ENCODE peak calls at places on chromosomes 5 and 9, in five cellular contexts. L is cardiac fibroblast, F is ovary, V is fibroblast of the aortic adventitia, W is kidney glomerular epithelial cell. C is an unnamed sample.

GRCh38 chr5:82396871-82397514 is 118.8 kb upstream of the RPS23 start:
- DNase-seq in L (peak), F (peak), V (peak), W (peak), C (peak)

GRCh38 chr9:72509053-72509452 is 12.4 kb upstream of the TMC1 start:
- DNase-seq in L (peak), F (no peak), V (peak), W (peak), C (peak)

GRCh38 chr5:171588790-171589189 is 169.3 kb downstream of the FGF18 start:
- DNase-seq in L (no peak), F (no peak), V (no peak), W (no peak), C (no peak)

GRCh38 chr5:97181856-97182545 is 1.0 kb downstream of the RIOK2 start:
- DNase-seq in L (peak), F (no peak), V (peak), W (no peak), C (no peak)

GRCh38 chr9:76904661-76905457 is 1.1 kb downstream of the PRUNE2 start:
- DNase-seq in L (no peak), F (no peak), V (no peak), W (no peak), C (peak)

GRCh38 chr5:81779125-81779934 is 28.4 kb upstream of the SSBP2 start:
- DNase-seq in L (peak), F (peak), V (peak), W (peak), C (peak)

GRCh38 chr9:136339173-136339957 is 12.0 kb downstream of the GPSM1 start:
- DNase-seq in L (peak), F (no peak), V (peak), W (no peak), C (peak)

GRCh38 chr9:119898316-119898715 is 529.1 kb upstream of the BRINP1 start:
- DNase-seq in L (no peak), F (no peak), V (no peak), W (no peak), C (no peak)

GRCh38 chr9:137516144-137516917 is 33.9 kb downstream of the PNPLA7 start:
- DNase-seq in L (no peak), F (no peak), V (no peak), W (no peak), C (no peak)

GRCh38 chr5:1208221-1208742 is 6.9 kb downstream of the SLC6A19 start:
- DNase-seq in L (no peak), F (no peak), V (no peak), W (no peak), C (no peak)

GRCh38 chr5:123717139-123717538 is 205.2 kb downstream of the CSNK1G3 start:
- DNase-seq in L (peak), F (no peak), V (peak), W (no peak), C (peak)

GRCh38 chr5:22560115-22560514 is 293.0 kb downstream of the CDH12 start:
- DNase-seq in L (peak), F (no peak), V (peak), W (no peak), C (peak)

GRCh38 chr5:138035605-138036537 is 3.0 kb upstream of the FAM13B start:
- DNase-seq in L (peak), F (peak), V (peak), W (peak), C (peak)

GRCh38 chr9:78811562-78812276 is 514.8 kb downstream of the PSAT1 start:
- DNase-seq in L (peak), F (no peak), V (no peak), W (no peak), C (peak)

GRCh38 chr5:111855356-111855755 is 98.4 kb upstream of the NREP start:
- DNase-seq in L (no peak), F (no peak), V (no peak), W (no peak), C (no peak)

GRCh38 chr5:123708074-123708806 is 196.3 kb downstream of the CSNK1G3 start:
- DNase-seq in L (peak), F (no peak), V (peak), W (peak), C (peak)

GRCh38 chr5:127419858-127420257 is 97.6 kb upstream of the PRRC1 start:
- DNase-seq in L (no peak), F (no peak), V (no peak), W (no peak), C (no peak)

GRCh38 chr5:59766394-59766793 is 127.1 kb downstream of the PDE4D start:
- DNase-seq in L (no peak), F (no peak), V (no peak), W (no peak), C (no peak)

GRCh38 chr9:37920471-37921167 is 16.7 kb upstream of the SLC25A51 start:
- DNase-seq in L (no peak), F (no peak), V (no peak), W (no peak), C (no peak)

GRCh38 chr9:109317311-109317978 is 3.4 kb downstream of the EPB41L4B start:
- DNase-seq in L (no peak), F (no peak), V (no peak), W (no peak), C (no peak)

GRCh38 chr9:127694890-127695735 is 11.7 kb upstream of the CFAP157 start:
- DNase-seq in L (peak), F (no peak), V (peak), W (no peak), C (peak)

GRCh38 chr9:131676431-131676972 is 63.4 kb downstream of the RAPGEF1 start:
- DNase-seq in L (no peak), F (no peak), V (no peak), W (no peak), C (peak)

GRCh38 chr9:13728917-13729811 is 449.7 kb upstream of the MPDZ start:
- DNase-seq in L (peak), F (no peak), V (peak), W (no peak), C (no peak)

GRCh38 chr5:10635257-10635860 is 71.5 kb downstream of the ANKRD33B start:
- DNase-seq in L (peak), F (no peak), V (peak), W (peak), C (peak)

GRCh38 chr5:173663810-173664526 is 47.5 kb upstream of the BOD1 start:
- DNase-seq in L (peak), F (no peak), V (no peak), W (no peak), C (no peak)

GRCh38 chr5:15938961-15939360 is 240.6 kb downstream of the MARCHF11 start:
- DNase-seq in L (peak), F (no peak), V (peak), W (peak), C (peak)

GRCh38 chr5:172052454-172053236 is 46.2 kb upstream of the FBXW11 start:
- DNase-seq in L (peak), F (peak), V (peak), W (peak), C (peak)

GRCh38 chr5:139131881-139132480 is 66.2 kb downstream of the SIL1 start:
- DNase-seq in L (no peak), F (peak), V (no peak), W (no peak), C (no peak)

GRCh38 chr9:33921967-33922895 is 105.3 kb downstream of the UBE2R2 start:
- DNase-seq in L (peak), F (peak), V (peak), W (no peak), C (peak)

GRCh38 chr5:33153891-33154290 is 286.9 kb upstream of the TARS1 start:
- DNase-seq in L (peak), F (no peak), V (no peak), W (no peak), C (no peak)

GRCh38 chr5:153827407-153827806 is 211.3 kb downstream of the FAM114A2 start:
- DNase-seq in L (peak), F (no peak), V (peak), W (no peak), C (peak)

GRCh38 chr9:93675336-93676150 is 99.2 kb downstream of the PHF2 start:
- DNase-seq in L (no peak), F (peak), V (no peak), W (no peak), C (no peak)

GRCh38 chr9:18061332-18061731 is 412.6 kb upstream of the ADAMTSL1 start:
- DNase-seq in L (no peak), F (no peak), V (no peak), W (no peak), C (no peak)

GRCh38 chr5:158786390-158786789 is 313.3 kb downstream of the EBF1 start:
- DNase-seq in L (no peak), F (no peak), V (no peak), W (no peak), C (no peak)

GRCh38 chr5:174872271-174872670 is 147.9 kb downstream of the MSX2 start:
- DNase-seq in L (peak), F (no peak), V (peak), W (no peak), C (no peak)

GRCh38 chr5:167614294-167615104 is 676.9 kb upstream of the WWC1 start:
- DNase-seq in L (no peak), F (no peak), V (no peak), W (no peak), C (no peak)

GRCh38 chr5:142082182-142082781 is 26.3 kb upstream of the NDFIP1 start:
- DNase-seq in L (no peak), F (no peak), V (no peak), W (no peak), C (no peak)

GRCh38 chr5:156879665-156880285 is 29.7 kb downstream of the PPP1R2B start:
- DNase-seq in L (no peak), F (no peak), V (no peak), W (no peak), C (no peak)